ENCODE peak calls at places on chromosomes 4 and X, in four cellular contexts. M is ovary, V is A549, Z is K562. K is an unnamed sample.

GRCh38 chr4:3478446-3479357 is 15.6 kb downstream of the DOK7 start:
- DNase-seq in M (no peak), Z (no peak), V (no peak), K (no peak)

GRCh38 chr4:159105761-159106243 is 2.9 kb downstream of the RAPGEF2 start:
- DNase-seq in Z (peak), V (no peak), M (no peak), K (no peak)

GRCh38 chrX:118049713-118050112 is 66.9 kb downstream of the KLHL13 start:
- DNase-seq in M (no peak), Z (no peak), V (no peak), K (no peak)

GRCh38 chrX:131792789-131793462 is 230.2 kb upstream of the STK26 start:
- DNase-seq in V (peak), Z (no peak), M (peak), K (peak)

GRCh38 chr4:179196511-179196910 is 1754.3 kb upstream of the AGA start:
- DNase-seq in M (no peak), V (no peak), Z (no peak), K (no peak)

GRCh38 chrX:71536285-71536684 is 3.4 kb downstream of the OGT start:
- DNase-seq in M (no peak), V (no peak), Z (no peak), K (no peak)

GRCh38 chr4:120053916-120054315 is 12.7 kb downstream of the MAD2L1 start:
- DNase-seq in M (no peak), Z (no peak), V (no peak), K (no peak)

GRCh38 chr4:73221734-73222133 is 36.9 kb downstream of the ANKRD17 start:
- DNase-seq in Z (no peak), V (no peak), M (no peak), K (no peak)

GRCh38 chrX:40192196-40192595 is 94.4 kb upstream of the BCOR start:
- DNase-seq in Z (no peak), V (no peak), M (no peak), K (no peak)

GRCh38 chrX:77894921-77895886 is at the start of gene MAGT1:
- DNase-seq in V (peak), M (peak), Z (peak), K (peak)

GRCh38 chr4:134935320-134935719 is 733.7 kb upstream of the PABPC4L start:
- DNase-seq in M (no peak), Z (peak), V (peak), K (no peak)

GRCh38 chrX:30793075-30793766 is 95.8 kb downstream of the TAB3 start:
- DNase-seq in M (no peak), V (no peak), Z (no peak), K (no peak)

GRCh38 chrX:110750526-110751189 is 45.0 kb downstream of the CHRDL1 start:
- DNase-seq in M (no peak), Z (no peak), V (no peak), K (no peak)

GRCh38 chrX:15471016-15471415 is 22.1 kb downstream of the PIR start:
- DNase-seq in V (peak), M (peak), Z (peak), K (peak)

GRCh38 chr4:185115827-185116232 is 27.2 kb upstream of the SLC25A4 start:
- DNase-seq in Z (peak), V (peak), M (peak), K (peak)

GRCh38 chr4:139907001-139907809 is 241.6 kb downstream of the MGST2 start:
- DNase-seq in V (no peak), M (no peak), Z (no peak), K (no peak)

GRCh38 chr4:67130411-67130810 is 414.9 kb downstream of the CENPC start:
- DNase-seq in Z (no peak), V (no peak), M (no peak), K (no peak)

GRCh38 chr4:88033309-88033708 is 25.9 kb downstream of the PKD2 start:
- DNase-seq in M (no peak), Z (peak), V (peak), K (no peak)

GRCh38 chrX:52576474-52576873 is 59.6 kb upstream of the XAGE1B start:
- DNase-seq in Z (no peak), M (no peak), V (no peak), K (no peak)

GRCh38 chrX:21374163-21374993 is at the start of gene CNKSR2:
- DNase-seq in M (peak), Z (no peak), V (peak), K (no peak)

GRCh38 chrX:47650164-47651042 is at the start of gene ELK1:
- DNase-seq in Z (peak), M (peak), V (peak), K (peak)
- TF ChIP-seq POLR2A in Z (peak), M (peak), V (peak), K (peak)

GRCh38 chrX:259692-260355 is 21.4 kb upstream of the PLCXD1 start:
- DNase-seq in M (no peak), V (peak), Z (peak), K (no peak)
- H3K4me3 ChIP-seq in M (no peak), V (no peak), Z (no peak), K (no peak)

GRCh38 chr4:150126880-150127236 is 48.6 kb downstream of the DCLK2 start:
- DNase-seq in M (no peak), V (no peak), Z (no peak), K (no peak)
- TF ChIP-seq EP300 in M (no peak), V (no peak), Z (no peak), K (no peak)

DNA sequence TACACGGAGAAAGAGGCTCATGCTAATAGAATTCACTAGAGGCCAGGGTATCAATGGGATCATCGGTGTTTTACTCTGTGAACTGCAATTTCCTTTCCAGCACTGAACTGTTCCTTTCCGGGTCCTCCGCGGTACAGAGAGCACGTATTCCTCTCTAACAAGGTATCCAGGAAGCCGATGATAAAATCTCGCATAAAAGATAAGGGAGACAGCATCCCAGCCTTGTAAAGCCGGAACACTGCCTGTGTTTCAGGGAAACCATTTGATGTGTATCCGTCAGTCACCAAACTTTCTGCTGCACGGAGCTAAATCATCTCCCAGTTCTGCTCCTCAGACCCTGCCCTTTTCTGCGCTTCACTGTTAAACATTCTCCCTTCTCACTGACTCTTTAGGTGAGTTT is 54.0 kb downstream of the ING2 start:
- DNase-seq in M (no peak), Z (no peak), V (no peak), K (no peak)
- TF ChIP-seq POLR2A in M (no peak), Z (no peak), V (no peak), K (no peak)

GRCh38 chr4:86939123-86939522 is 4.3 kb downstream of the AFF1 start:
- DNase-seq in Z (no peak), V (no peak), M (no peak), K (peak)
- H3K4me3 ChIP-seq in Z (no peak), V (no peak), M (no peak), K (no peak)

GRCh38 chr4:150949943-150950342 is 65.1 kb downstream of the LRBA start:
- DNase-seq in Z (no peak), V (no peak), M (no peak), K (no peak)
- TF ChIP-seq EP300 in Z (no peak), V (no peak), M (no peak), K (no peak)

DNA sequence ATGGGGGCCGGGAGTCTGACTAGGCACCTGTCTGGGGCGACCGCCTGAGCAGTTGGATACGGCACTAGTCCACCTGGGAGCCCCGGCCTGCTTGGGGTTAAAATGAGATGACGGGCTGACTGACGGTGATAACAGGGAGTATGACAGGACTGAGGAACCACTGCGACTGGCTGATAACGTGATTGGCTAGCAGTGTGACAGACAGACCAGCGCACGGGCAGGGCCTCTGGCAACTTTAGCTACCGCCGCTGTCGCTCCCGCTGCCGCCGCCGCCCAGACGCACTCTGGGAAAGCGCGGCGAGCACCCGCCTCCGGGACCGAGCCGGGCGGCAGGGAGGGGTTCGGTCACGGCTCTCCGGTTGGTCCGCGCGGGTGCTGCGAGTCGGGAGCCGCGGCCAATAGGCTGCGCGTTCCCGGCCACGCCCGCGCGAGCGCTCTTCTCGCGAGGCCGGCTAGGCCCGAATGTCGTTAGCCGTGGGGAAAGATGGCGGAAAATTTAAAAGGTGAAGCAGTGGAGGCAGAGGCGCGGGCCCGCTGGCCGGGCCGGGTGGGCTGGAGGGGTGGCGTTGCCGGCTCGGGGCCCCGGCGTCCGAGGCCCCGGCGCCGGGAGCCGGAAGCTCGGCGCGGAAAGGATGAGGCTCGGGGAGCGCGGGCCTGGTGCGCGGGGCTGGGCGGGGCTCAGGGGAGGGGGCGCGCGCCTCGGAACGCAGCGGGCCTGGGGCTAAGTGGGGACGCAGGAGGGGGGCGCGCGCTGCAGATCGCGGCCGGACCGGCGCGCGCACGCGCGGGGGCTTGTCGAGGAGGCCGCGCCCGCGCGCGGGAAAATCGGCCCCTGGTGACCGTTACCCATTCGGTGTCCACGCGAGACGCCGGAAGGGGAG is at the start of gene SUV39H1:
- DNase-seq in V (peak), M (peak), Z (peak), K (peak)
- TF ChIP-seq POLR2A in V (peak), M (peak), Z (peak), K (peak)

GRCh38 chr4:131366724-131367123 is 1782.4 kb upstream of the PCDH10 start:
- DNase-seq in Z (no peak), M (no peak), V (no peak), K (no peak)
- H3K4me3 ChIP-seq in Z (no peak), M (no peak), V (no peak), K (no peak)

GRCh38 chr4:171378323-171378722 is 434.9 kb upstream of the GALNTL6 start:
- DNase-seq in V (no peak), M (no peak), Z (no peak), K (no peak)
- TF ChIP-seq EP300 in V (no peak), M (no peak), Z (no peak), K (no peak)

DNA sequence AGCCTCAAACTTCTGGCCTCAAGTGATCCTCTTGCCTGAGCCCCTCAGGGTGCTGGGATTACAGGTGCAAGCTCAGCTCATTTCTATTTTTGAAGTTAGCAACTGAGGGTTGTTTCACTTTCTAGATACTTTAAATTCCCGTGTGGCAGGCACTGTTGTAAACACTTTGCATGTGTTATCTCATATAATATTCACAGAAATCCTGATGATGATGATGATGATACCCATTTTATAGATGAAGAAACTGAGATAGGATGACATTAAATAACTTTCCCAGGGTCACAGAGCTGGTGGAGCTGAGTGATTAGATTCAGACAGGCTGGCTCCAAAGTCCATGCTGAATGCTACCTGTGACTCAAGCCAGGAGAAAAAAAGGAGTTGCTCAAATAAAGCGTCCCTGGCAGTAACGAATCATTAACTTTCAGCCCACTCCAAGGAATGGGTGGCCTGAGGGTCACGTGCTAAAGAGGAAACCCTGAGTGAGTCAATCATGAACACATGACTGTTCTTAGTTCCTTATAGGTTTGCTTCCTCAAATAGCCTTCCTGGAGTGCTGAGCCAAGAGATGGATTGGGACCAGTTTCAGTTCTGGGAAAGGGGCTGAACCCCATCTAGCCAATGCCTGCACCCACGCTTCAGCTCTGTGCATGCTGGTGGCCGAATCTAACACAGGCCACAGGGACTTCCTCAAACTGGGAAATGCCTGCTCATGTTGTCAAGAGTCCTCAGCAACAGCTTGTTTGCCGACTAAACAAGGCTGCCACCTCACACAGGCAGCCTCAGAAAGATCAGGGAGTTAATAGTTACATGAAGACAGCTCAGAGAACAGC is 52.8 kb downstream of the RBM47 start:
- DNase-seq in Z (peak), M (peak), V (peak), K (no peak)
- TF ChIP-seq POLR2A in Z (no peak), M (no peak), V (no peak), K (no peak)